ENCODE peak calls at places on chromosomes 11 and 22, in six cellular contexts. D is GM12891, A is H1, H is GM12878, V is K562, P is HepG2. T is an unnamed sample.

GRCh38 chr11:72624496-72625201 is 49.6 kb downstream of the PDE2A start:
- DNase-seq in D (no peak), A (no peak), H (no peak), V (no peak), P (no peak), T (no peak)

GRCh38 chr11:133930767-133931448 is 25.9 kb downstream of the IGSF9B start:
- DNase-seq in D (no peak), A (no peak), H (no peak), V (peak), P (peak), T (no peak)

GRCh38 chr11:88626216-88626615 is 288.7 kb upstream of the CTSC start:
- DNase-seq in D (no peak), A (no peak), H (no peak), V (no peak), P (no peak), T (no peak)

GRCh38 chr22:27975381-27976013 is 56.4 kb upstream of the PITPNB start:
- DNase-seq in D (no peak), A (no peak), H (no peak), V (no peak), P (no peak), T (no peak)

GRCh38 chr11:67320011-67320410 is 16.7 kb downstream of the SSH3 start:
- DNase-seq in D (no peak), A (no peak), H (no peak), V (no peak), P (no peak), T (no peak)

GRCh38 chr11:67392182-67392715 is 463 bp downstream of the RAD9A start:
- DNase-seq in D (no peak), A (no peak), H (no peak), V (peak), P (no peak), T (no peak)

GRCh38 chr22:41094036-41094435 is 1.6 kb downstream of the EP300 start:
- DNase-seq in D (no peak), A (no peak), H (no peak), V (no peak), P (peak), T (no peak)

GRCh38 chr11:57792060-57792541 is 30.5 kb downstream of the CTNND1 start:
- DNase-seq in D (peak), A (no peak), H (peak), V (no peak), P (no peak), T (peak)

GRCh38 chr11:128929468-128929867 is 13.2 kb downstream of the TP53AIP1 start:
- DNase-seq in D (no peak), A (no peak), H (no peak), V (no peak), P (no peak), T (no peak)

GRCh38 chr11:118635642-118636041 is 28.2 kb downstream of the PHLDB1 start:
- DNase-seq in D (no peak), A (no peak), H (no peak), V (no peak), P (no peak), T (no peak)

GRCh38 chr11:96014234-96014633 is 90.3 kb upstream of the MTMR2 start:
- DNase-seq in D (peak), A (no peak), H (peak), V (no peak), P (peak), T (no peak)

GRCh38 chr11:86910592-86910991 is 44.6 kb downstream of the FZD4 start:
- DNase-seq in D (no peak), A (no peak), H (no peak), V (no peak), P (no peak), T (no peak)

GRCh38 chr22:28299760-28300159 is 379.9 kb downstream of the TTC28 start:
- DNase-seq in D (no peak), A (no peak), H (no peak), V (no peak), P (no peak), T (no peak)

GRCh38 chr11:70783356-70783755 is 385.0 kb downstream of the CTTN start:
- DNase-seq in D (no peak), A (no peak), H (no peak), V (no peak), P (no peak), T (no peak)

GRCh38 chr11:35588627-35589026 is 29.6 kb upstream of the FJX1 start:
- DNase-seq in D (no peak), A (no peak), H (no peak), V (no peak), P (no peak), T (no peak)

DNA sequence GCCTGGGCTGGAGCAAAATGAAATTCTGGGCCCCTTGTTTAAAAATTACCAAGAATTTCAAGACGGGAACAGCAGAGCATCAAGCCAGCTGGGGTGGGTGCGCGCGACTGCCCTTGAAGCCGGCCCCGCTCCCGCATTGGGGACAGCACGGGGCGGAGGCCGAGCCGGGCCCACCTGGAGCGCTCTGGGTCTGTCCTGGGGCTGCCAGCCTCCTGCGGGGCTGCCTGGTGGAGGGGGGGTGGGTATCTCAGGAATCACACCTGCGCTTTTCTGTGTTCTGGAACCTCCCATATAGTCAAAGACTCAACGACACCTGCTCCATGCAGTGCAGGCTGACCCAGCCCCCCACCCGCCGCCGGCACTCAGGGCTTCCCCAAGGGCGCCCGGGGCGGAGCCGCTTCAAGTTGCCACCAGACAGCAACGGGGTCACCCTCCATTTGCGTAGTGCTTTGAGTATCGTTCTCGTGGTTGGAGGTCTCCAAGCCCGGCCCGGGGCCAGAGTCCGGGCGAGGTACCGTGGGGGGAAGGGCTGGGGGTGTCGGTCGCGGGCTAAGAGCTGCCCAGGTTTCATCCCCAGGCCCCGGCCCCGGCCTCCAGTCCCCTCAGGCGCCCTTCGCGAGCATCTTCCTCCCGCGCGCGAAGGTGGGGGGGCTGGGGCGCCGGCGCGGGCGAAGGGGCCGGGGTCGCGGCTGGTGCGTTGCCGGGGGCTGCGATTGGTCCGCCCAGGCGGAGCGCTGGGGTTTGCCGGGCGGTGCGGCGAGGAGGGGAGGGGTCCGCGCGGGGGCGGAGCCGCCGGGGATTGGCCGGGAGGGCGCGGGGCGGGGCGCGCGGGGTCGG is 6.6 kb downstream of the TSPAN4 start:
- DNase-seq in D (no peak), A (no peak), H (no peak), V (no peak), P (no peak), T (no peak)
- TF ChIP-seq TAF1 in D (no peak), A (peak), H (no peak), V (no peak), P (no peak), T (no peak)

GRCh38 chr22:39327995-39328754 is 8.8 kb upstream of the RPL3 start:
- DNase-seq in D (no peak), A (no peak), H (no peak), V (no peak), P (no peak), T (no peak)
- TF ChIP-seq POLR2A in D (no peak), A (no peak), H (no peak), V (no peak), P (no peak), T (no peak)

GRCh38 chr22:46609724-46610161 is 10.4 kb upstream of the GRAMD4 start:
- DNase-seq in D (no peak), A (no peak), H (no peak), V (no peak), P (no peak), T (no peak)

GRCh38 chr22:46609175-46609690 is 11.0 kb upstream of the GRAMD4 start:
- DNase-seq in D (no peak), A (no peak), H (no peak), V (no peak), P (peak), T (no peak)

GRCh38 chr22:46605117-46605516 is 15.1 kb upstream of the GRAMD4 start:
- DNase-seq in D (no peak), A (no peak), H (no peak), V (no peak), P (no peak), T (no peak)

GRCh38 chr22:46606886-46607285 is 13.3 kb upstream of the GRAMD4 start:
- DNase-seq in D (no peak), A (no peak), H (no peak), V (no peak), P (no peak), T (no peak)

GRCh38 chr22:46607483-46608114 is 12.6 kb upstream of the GRAMD4 start:
- DNase-seq in D (no peak), A (no peak), H (no peak), V (no peak), P (no peak), T (no peak)
- TF ChIP-seq POLR2AphosphoS5 in D (no peak), A (no peak), H (no peak), V (no peak), P (no peak), T (no peak)

GRCh38 chr11:47485112-47485511 is 36.2 kb upstream of the RAPSN start:
- DNase-seq in D (no peak), A (no peak), H (no peak), V (no peak), P (no peak), T (no peak)
- TF ChIP-seq TAF1 in D (no peak), A (no peak), H (no peak), V (no peak), P (no peak), T (no peak)

DNA sequence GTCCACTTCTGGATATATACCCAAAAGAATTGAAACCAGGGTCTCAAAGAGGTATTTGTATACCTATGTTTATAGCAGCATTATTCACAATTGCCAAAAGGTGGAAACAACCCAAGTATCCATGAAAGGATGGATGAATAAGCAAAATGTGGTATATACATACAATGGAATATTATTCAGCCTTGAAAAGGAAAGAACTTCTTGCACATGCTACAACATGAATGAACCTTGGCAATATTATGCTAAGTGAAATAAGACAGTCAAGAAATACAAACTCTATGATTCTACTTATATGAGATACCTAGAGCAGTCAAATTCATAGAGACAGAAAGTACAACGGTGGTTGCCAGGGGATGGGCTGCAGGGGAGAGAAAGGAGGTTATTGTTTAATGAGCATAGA is 21.6 kb upstream of the PAK1 start:
- DNase-seq in D (no peak), A (no peak), H (no peak), V (no peak), P (no peak), T (no peak)
- TF ChIP-seq POLR2A in D (no peak), A (no peak), H (no peak), V (no peak), P (no peak), T (no peak)

DNA sequence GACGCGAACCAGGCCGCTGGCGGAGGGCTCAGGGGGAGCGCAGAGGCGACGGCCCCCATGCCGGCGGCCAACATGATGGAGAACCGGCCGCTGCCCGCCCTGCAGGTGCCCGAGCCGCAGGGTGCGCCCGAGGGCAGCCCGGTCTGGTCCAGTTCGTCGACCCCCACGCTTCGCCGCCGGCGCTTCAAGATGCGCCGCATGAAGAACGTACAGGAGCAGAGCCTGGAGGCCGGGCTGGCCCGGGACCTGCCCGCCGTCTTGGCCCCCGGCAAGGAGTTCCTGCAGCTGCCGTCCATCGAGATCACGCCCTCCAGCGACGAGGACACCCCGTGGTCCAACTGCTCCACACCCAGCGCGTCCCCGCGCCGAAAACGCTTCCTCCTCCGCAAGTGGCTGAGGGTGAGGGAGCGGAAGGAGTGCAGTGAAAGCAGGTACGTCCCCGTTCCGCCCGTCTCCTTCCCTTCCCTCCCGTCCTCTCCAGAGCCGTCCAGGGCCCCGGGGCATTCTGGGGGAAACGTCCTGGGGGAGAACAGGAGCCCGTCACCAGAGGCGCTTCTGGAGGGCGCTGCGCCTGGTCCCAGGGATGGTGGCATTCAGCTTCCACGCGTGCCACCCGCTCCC is 777 bp downstream of the GRAMD1B start:
- DNase-seq in D (peak), A (no peak), H (no peak), V (no peak), P (no peak), T (peak)
- TF ChIP-seq POLR2AphosphoS5 in D (no peak), A (no peak), H (no peak), V (no peak), P (no peak), T (peak)